ENCODE peak calls at places on chromosomes 16 and 17, in five cellular contexts. F is CD4-positive, alpha-beta T cell; X is body of pancreas; V is WTC11; U is CD8-positive, alpha-beta T cell. K is an unnamed sample.

GRCh38 chr17:3005696-3006095 is 57.7 kb downstream of the OR1D5 start:
- DNase-seq in F (no peak), X (no peak), V (no peak), U (no peak), K (peak)

GRCh38 chr17:36498560-36499300 is 12.2 kb downstream of the ZNHIT3 start:
- DNase-seq in F (no peak), X (no peak), V (no peak), U (no peak), K (peak)

GRCh38 chr17:41098476-41098875 is 534 bp upstream of the KRTAP4-8 start:
- DNase-seq in F (no peak), X (no peak), V (no peak), U (no peak), K (no peak)

GRCh38 chr17:32310927-32311568 is 30.9 kb downstream of the C17orf75 start:
- DNase-seq in F (no peak), X (no peak), V (no peak), U (no peak), K (peak)

GRCh38 chr17:74005790-74006189 is 197.7 kb upstream of the RPL38 start:
- DNase-seq in F (no peak), X (no peak), V (no peak), U (no peak), K (peak)

GRCh38 chr17:73278465-73279453 is 17.1 kb upstream of the CPSF4L start:
- DNase-seq in F (no peak), X (peak), V (no peak), U (no peak), K (no peak)

GRCh38 chr16:75203106-75203505 is 3.9 kb downstream of the CTRB2 start:
- DNase-seq in F (no peak), X (peak), V (peak), U (no peak), K (peak)

GRCh38 chr17:40516581-40517285 is 15.3 kb upstream of the TNS4 start:
- DNase-seq in F (peak), X (no peak), V (no peak), U (peak), K (peak)

GRCh38 chr16:86962259-86962658 is 354.9 kb downstream of the C16orf95 start:
- DNase-seq in F (no peak), X (no peak), V (no peak), U (no peak), K (no peak)

GRCh38 chr17:2081564-2081963 is 26.7 kb downstream of the HIC1 start:
- DNase-seq in F (no peak), X (no peak), V (no peak), U (no peak), K (no peak)

GRCh38 chr16:85931596-85932402 is 32.8 kb downstream of the IRF8 start:
- DNase-seq in F (no peak), X (no peak), V (no peak), U (no peak), K (no peak)

GRCh38 chr17:38914741-38915638 is 10.4 kb upstream of the LASP1NB start:
- DNase-seq in F (no peak), X (no peak), V (peak), U (no peak), K (peak)

GRCh38 chr17:29760771-29761682 is 138.3 kb upstream of the CORO6 start:
- DNase-seq in F (peak), X (peak), V (peak), U (peak), K (no peak)

GRCh38 chr17:79451167-79451566 is 159.7 kb downstream of the RBFOX3 start:
- DNase-seq in F (no peak), X (no peak), V (no peak), U (no peak), K (no peak)

GRCh38 chr16:68640972-68641371 is 4.1 kb upstream of the CDH3 start:
- DNase-seq in F (no peak), X (no peak), V (no peak), U (no peak), K (no peak)

GRCh38 chr17:38509772-38510423 is 81.6 kb downstream of the ARHGAP23 start:
- DNase-seq in F (no peak), X (no peak), V (peak), U (no peak), K (no peak)

GRCh38 chr17:77453613-77454559 is 313.1 kb downstream of the SEC14L1 start:
- DNase-seq in F (no peak), X (peak), V (no peak), U (no peak), K (no peak)

GRCh38 chr17:48023408-48024148 is 14.0 kb downstream of the COPZ2 start:
- DNase-seq in F (no peak), X (peak), V (peak), U (peak), K (peak)

GRCh38 chr16:2022723-2023097 is 3.1 kb downstream of the NPW start:
- DNase-seq in F (no peak), X (peak), V (peak), U (no peak), K (no peak)

DNA sequence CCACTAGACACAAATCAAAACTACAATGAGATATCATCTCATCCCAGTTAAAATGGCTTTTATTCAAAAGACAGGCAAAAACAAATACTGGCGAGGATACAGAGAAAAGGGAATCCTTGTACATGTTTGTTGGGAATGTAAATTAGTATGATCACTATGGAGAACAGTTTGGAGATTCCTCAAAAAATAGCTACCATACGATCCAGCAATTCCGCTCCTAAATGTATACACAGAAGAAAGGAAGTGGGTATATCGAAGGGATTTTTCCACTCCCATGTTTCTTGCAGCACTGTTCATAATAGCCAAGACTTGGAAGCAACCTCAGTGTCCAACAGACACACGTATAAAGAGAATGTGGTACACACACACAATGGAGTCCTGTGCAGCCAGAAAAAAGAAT is 35.3 kb downstream of the KATNIP start:
- DNase-seq in F (no peak), X (no peak), V (no peak), U (no peak), K (no peak)
- TF ChIP-seq CTCF in F (no peak), X (no peak), V (no peak), U (no peak), K (no peak)

DNA sequence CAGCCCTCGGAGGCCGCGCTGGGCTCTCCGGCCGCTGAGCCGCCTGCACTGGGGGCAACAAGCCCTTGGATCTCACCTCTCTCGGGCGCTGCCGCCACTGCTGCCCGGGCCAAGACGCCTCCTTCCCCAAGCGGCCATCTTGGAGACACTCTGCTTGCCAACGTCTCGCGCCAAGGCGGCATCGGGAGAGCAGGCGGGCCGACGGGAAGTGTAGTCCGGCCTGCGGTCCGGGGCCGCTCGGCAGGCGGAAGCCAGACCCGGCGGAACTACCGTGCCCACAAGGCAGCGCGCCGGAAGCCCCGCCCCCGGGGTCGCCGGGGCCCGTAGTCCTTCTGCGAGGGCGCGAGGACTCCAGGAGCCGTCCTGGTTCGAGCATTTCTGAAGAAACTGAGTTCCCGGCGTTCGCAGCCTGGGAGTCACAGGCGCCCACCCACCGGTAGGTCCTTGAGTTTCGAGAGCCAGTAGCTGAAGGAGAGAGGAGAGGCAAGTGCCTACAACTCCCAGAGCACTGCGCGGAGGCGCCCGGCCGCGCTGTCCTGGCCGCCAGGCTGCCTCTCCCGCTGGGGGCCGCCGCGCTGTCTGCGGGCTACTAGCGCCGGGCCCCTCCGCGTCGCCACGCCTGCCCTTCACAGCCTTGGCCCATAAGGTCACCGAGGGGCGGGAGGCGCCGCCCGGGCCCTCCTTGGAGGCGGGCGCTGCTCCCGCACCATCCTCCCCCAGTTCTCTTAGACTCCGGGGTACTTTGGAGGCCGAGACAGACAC is at the start of gene TMEM11:
- DNase-seq in F (peak), X (peak), V (peak), U (peak), K (peak)
- TF ChIP-seq CTCF in F (no peak), X (peak), V (no peak), U (peak), K (peak)

GRCh38 chr16:88593489-88593888 is 23.3 kb downstream of the ZC3H18 start:
- DNase-seq in F (no peak), X (no peak), V (no peak), U (no peak), K (no peak)
- TF ChIP-seq CTCF in F (no peak), X (no peak), V (no peak), U (no peak), K (no peak)

GRCh38 chr16:89036776-89037175 is 56.9 kb upstream of the ACSF3 start:
- DNase-seq in F (no peak), X (no peak), V (no peak), U (no peak), K (peak)
- TF ChIP-seq CTCF in F (no peak), X (no peak), V (no peak), U (no peak), K (no peak)

GRCh38 chr16:27514806-27515205 is 34.9 kb downstream of the GTF3C1 start:
- DNase-seq in F (no peak), X (no peak), V (no peak), U (no peak), K (no peak)

GRCh38 chr16:27518226-27518625 is 31.5 kb downstream of the GTF3C1 start:
- DNase-seq in F (no peak), X (no peak), V (no peak), U (no peak), K (no peak)

GRCh38 chr16:27516360-27516759 is 33.4 kb downstream of the GTF3C1 start:
- DNase-seq in F (no peak), X (peak), V (no peak), U (no peak), K (no peak)

GRCh38 chr16:27512061-27512460 is 37.7 kb downstream of the GTF3C1 start:
- DNase-seq in F (no peak), X (no peak), V (no peak), U (no peak), K (no peak)

DNA sequence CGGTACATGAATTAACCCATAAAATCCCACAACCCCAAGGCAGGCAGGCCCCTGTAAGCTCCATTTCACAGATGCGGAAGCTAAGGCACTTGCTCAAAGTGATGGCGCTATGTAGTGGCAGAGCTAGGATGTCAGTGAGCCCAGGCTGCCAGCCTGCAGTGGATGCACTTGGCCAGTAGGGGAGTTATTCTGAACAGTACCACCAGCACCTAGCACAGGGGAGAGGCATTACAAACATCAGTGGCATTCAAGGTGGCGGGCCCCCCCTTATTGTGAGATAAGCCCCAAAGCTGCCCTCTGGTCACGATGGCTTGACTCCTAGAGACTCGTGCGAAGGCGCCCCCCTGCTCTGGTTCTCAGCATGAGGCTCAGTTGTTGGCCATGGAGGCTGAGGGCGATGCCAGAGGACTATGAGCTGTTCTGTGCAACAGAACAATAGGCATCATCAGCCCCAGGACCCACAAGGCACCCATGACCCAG is 33.8 kb downstream of the GTF3C1 start:
- DNase-seq in F (peak), X (peak), V (peak), U (no peak), K (no peak)
- TF ChIP-seq CTCF in F (peak), X (peak), V (peak), U (peak), K (peak)

DNA sequence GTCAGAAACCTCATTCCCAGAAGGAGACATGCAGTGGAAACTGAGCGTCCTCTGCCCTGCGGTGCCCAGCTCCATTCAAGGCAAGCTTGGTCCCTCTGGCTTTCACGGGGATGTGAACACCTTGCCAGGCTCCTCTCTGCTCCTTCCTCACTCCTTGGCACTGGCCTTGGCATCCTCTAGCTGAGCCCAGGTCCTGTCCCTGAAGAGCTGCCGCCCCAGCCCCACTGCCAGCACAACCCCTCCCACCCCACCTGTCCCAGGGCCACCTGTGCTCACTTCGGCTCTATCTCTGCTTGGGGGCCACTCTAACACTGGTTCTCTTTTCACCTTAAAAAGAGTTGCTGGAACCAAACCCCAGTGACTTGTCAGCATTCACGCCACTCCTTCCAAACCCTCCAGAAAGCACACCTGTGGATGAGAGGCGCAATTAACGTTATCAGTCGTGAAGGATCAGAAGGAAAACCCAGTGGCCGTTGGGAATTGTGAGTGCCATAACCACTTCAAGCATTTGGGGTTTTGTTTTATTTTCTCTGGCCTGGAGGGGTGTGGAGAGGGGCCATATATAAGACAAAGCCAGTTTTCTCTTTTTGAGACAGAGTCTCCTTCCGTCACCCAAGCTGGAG is 103.7 kb downstream of the AXIN2 start:
- DNase-seq in F (no peak), X (no peak), V (no peak), U (no peak), K (no peak)
- TF ChIP-seq CTCF in F (no peak), X (no peak), V (no peak), U (no peak), K (no peak)

GRCh38 chr17:80979547-80980378 is 11.9 kb upstream of the CHMP6 start:
- DNase-seq in F (no peak), X (no peak), V (no peak), U (no peak), K (no peak)

GRCh38 chr17:80981929-80982425 is 9.7 kb upstream of the CHMP6 start:
- DNase-seq in F (no peak), X (no peak), V (no peak), U (no peak), K (no peak)

GRCh38 chr17:80980397-80981061 is 11.1 kb upstream of the CHMP6 start:
- DNase-seq in F (no peak), X (no peak), V (no peak), U (no peak), K (no peak)

GRCh38 chr17:80982426-80982974 is 9.1 kb upstream of the CHMP6 start:
- DNase-seq in F (no peak), X (peak), V (no peak), U (no peak), K (no peak)

GRCh38 chr17:80981062-80981902 is 10.4 kb upstream of the CHMP6 start:
- DNase-seq in F (peak), X (peak), V (peak), U (no peak), K (no peak)
- TF ChIP-seq CTCF in F (peak), X (peak), V (peak), U (peak), K (peak)

DNA sequence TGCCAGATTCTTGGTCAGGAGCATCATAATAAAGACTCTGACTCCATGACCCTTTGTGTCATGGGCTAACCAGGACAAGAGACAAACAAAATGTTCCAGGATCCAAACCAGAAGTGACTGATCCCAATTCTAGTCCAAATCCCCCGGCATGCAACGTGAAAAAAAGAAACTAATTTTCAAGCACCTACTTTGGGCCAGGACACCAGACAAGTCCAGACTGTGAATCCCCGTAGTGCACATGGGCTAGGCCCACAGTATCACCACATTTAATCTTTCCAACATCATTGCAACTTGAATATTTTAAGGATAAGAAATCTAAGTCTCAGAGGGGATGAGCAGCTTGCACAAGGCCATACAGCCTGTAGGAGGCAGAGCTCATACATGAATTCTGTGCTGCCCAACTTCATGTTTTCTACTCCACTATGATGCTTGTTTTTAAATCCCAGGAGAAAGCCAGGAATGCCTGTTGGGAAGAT is 365.7 kb downstream of the NPIPA8 start:
- DNase-seq in F (no peak), X (no peak), V (no peak), U (no peak), K (no peak)
- TF ChIP-seq CTCF in F (no peak), X (no peak), V (no peak), U (no peak), K (no peak)

DNA sequence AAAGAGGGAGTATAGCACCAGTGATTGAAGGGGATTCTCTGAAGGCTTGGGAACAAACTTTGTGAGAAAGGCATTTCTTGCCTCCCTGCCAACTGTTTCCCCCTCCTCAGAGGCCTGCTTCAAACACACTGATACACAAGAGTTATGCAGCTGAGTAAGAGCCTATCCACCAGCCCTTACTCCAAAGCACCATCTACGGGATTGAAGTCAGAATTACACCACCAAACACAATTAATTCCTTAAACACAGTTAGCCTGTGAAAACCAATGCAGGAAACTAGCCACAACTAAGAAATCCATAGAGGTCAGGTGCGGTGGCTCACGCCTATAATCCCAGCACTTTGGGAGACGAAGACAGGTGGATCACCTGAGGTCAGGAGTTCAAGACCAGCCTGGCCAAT is 138.3 kb downstream of the SHCBP1 start:
- DNase-seq in F (no peak), X (no peak), V (no peak), U (no peak), K (no peak)
- TF ChIP-seq CTCF in F (no peak), X (no peak), V (no peak), U (no peak), K (no peak)

GRCh38 chr17:8131844-8132441 is 8.0 kb upstream of the HES7 start:
- DNase-seq in F (no peak), X (no peak), V (no peak), U (no peak), K (no peak)
- TF ChIP-seq CTCF in F (no peak), X (no peak), V (no peak), U (no peak), K (no peak)

K was measured in chondrocyte.